ENCODE peak calls at places on chromosomes 13 and 19, in eight cellular contexts. G, S, B, R, F, L, X and P are unnamed samples.

GRCh38 chr19:16039545-16039944 is 36.8 kb upstream of the TPM4 start:
- DNase-seq in G (no peak), S (no peak), B (no peak), R (no peak), F (no peak), L (no peak), X (no peak), P (no peak)

GRCh38 chr13:34174671-34175145 is 356.8 kb downstream of the RFC3 start:
- DNase-seq in G (no peak), S (peak; percentile 47), B (no peak), R (no peak), F (no peak), L (no peak), X (no peak), P (no peak)

GRCh38 chr19:45117167-45117594 is 24.2 kb downstream of the PPP1R37 start:
- DNase-seq in G (no peak), S (no peak), B (no peak), R (peak; percentile 78), F (no peak), L (no peak), X (no peak), P (no peak)

GRCh38 chr13:80716610-80717081 is 375.7 kb upstream of the SPRY2 start:
- DNase-seq in G (no peak), S (no peak), B (no peak), R (no peak), F (no peak), L (no peak), X (no peak), P (no peak)

GRCh38 chr19:33399745-33400681 is 26.5 kb downstream of the CEBPG start:
- DNase-seq in G (no peak), S (no peak), B (peak; percentile 55), R (no peak), F (no peak), L (no peak), X (no peak), P (no peak)

GRCh38 chr13:84902243-84902642 is 897.0 kb downstream of the SLITRK6 start:
- DNase-seq in G (no peak), S (no peak), B (no peak), R (no peak), F (no peak), L (no peak), X (no peak), P (no peak)

GRCh38 chr13:43054803-43055802 is 31.7 kb downstream of the DNAJC15 start:
- DNase-seq in G (no peak), S (peak; percentile 79), B (no peak), R (peak; percentile 46), F (no peak), L (no peak), X (no peak), P (no peak)

GRCh38 chr13:107753748-107754147 is 461.6 kb downstream of the LIG4 start:
- DNase-seq in G (no peak), S (no peak), B (no peak), R (no peak), F (no peak), L (no peak), X (no peak), P (no peak)

GRCh38 chr19:14114854-14115253 is 2.7 kb downstream of the PRKACA start:
- DNase-seq in G (no peak), S (peak; percentile 57), B (no peak), R (peak; percentile 51), F (peak; percentile 38), L (no peak), X (peak; percentile 67), P (peak; percentile 48)

GRCh38 chr13:73167046-73167820 is 108.4 kb downstream of the KLF5 start:
- DNase-seq in G (peak; percentile 46), S (no peak), B (no peak), R (no peak), F (no peak), L (no peak), X (no peak), P (no peak)

GRCh38 chr13:112838038-112838965 is 130.7 kb upstream of the MCF2L start:
- DNase-seq in G (no peak), S (no peak), B (no peak), R (no peak), F (no peak), L (no peak), X (no peak), P (no peak)

DNA sequence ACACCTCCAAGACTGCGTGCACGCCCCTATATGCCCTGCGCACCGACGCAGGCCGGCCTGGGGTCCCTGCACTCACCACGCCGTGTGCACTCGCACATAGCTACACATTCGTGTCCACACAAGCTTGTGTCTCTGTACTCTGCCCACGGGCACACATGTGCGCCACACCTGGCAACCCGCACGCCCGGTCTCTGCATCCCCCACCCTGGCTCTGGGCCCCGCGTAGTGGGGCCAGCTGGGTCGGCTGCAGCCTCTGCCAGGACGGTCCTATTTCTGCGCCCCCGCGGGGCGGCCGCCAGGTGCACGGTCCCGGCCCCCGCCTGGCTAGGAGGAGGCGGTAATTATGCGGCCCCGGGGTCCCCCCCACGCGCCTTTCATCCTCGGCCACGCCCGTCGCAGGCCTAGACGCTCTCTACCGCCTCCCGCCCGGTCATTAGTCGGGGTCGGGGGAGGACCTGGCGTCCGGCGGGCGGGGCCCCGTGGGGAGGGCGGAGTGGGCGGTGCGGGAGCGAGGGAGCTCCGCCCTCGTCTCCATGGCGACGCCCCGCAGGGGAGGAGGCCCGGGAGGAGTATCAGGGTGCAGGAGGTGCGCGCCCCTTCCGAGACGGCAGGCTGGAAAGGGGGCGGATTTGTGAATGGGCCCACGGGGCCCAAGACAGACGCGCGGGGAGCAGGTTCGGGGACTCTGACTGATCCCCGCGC is 2.9 kb upstream of the CIRBP start:
- DNase-seq in G (no peak), S (peak; percentile 98), B (peak; percentile 97), R (peak; percentile 91), F (peak; percentile 89), L (no peak), X (peak; percentile 90), P (peak; percentile 90)
- TF ChIP-seq CTCF in G (no peak), S (no peak), B (no peak), R (no peak), F (no peak), L (no peak), X (no peak), P (no peak)

GRCh38 chr13:95745289-95745688 is 68.3 kb downstream of the DNAJC3 start:
- DNase-seq in G (no peak), S (no peak), B (no peak), R (no peak), F (no peak), L (no peak), X (no peak), P (no peak)

GRCh38 chr13:95743192-95743591 is 66.3 kb downstream of the DNAJC3 start:
- DNase-seq in G (no peak), S (no peak), B (no peak), R (no peak), F (no peak), L (no peak), X (no peak), P (no peak)

GRCh38 chr13:95741584-95742563 is 64.9 kb downstream of the DNAJC3 start:
- DNase-seq in G (no peak), S (no peak), B (no peak), R (no peak), F (no peak), L (no peak), X (no peak), P (no peak)

GRCh38 chr13:95749545-95749944 is 72.6 kb downstream of the DNAJC3 start:
- DNase-seq in G (no peak), S (no peak), B (no peak), R (no peak), F (no peak), L (no peak), X (no peak), P (no peak)

DNA sequence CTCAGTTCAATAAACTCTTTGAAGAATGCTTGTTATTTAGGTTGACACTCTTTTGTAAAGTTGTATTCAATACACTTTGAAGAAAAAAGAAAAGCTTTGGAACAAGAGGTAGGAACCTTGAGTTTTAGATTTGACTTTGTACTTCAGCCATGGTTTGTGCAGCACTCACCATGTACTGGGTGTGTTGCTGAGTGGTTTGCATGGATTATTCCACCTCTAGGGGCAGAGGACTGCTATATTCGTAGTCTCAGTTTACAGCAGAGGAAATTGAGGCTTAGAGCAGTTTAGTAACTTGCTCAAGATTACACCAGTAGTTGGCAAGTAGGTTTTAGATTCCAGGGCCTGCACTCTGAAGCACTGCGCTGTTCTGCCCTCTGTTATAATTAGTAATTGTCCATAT is 68.8 kb downstream of the DNAJC3 start:
- DNase-seq in G (no peak), S (no peak), B (no peak), R (no peak), F (no peak), L (no peak), X (no peak), P (no peak)
- TF ChIP-seq CTCF in G (peak; percentile 11), S (peak; percentile 15), B (no peak), R (peak; percentile 59), F (no peak), L (no peak), X (no peak), P (no peak)

GRCh38 chr13:35957996-35958395 is 173.2 kb downstream of the DCLK1 start:
- DNase-seq in G (no peak), S (no peak), B (no peak), R (no peak), F (no peak), L (no peak), X (no peak), P (no peak)

GRCh38 chr13:35961002-35961401 is 170.2 kb downstream of the DCLK1 start:
- DNase-seq in G (no peak), S (no peak), B (no peak), R (no peak), F (no peak), L (no peak), X (no peak), P (no peak)

GRCh38 chr13:35963982-35964665 is 167.1 kb downstream of the DCLK1 start:
- DNase-seq in G (no peak), S (no peak), B (no peak), R (no peak), F (no peak), L (no peak), X (no peak), P (no peak)

GRCh38 chr13:35964764-35965163 is 166.4 kb downstream of the DCLK1 start:
- DNase-seq in G (peak; percentile 54), S (peak; percentile 86), B (no peak), R (no peak), F (no peak), L (no peak), X (no peak), P (no peak)

GRCh38 chr13:35961461-35962220 is 169.5 kb downstream of the DCLK1 start:
- DNase-seq in G (no peak), S (peak; percentile 21), B (no peak), R (no peak), F (no peak), L (no peak), X (no peak), P (no peak)
- TF ChIP-seq CTCF in G (peak; percentile 21), S (no peak), B (no peak), R (no peak), F (no peak), L (no peak), X (peak; percentile 55), P (no peak)

DNA sequence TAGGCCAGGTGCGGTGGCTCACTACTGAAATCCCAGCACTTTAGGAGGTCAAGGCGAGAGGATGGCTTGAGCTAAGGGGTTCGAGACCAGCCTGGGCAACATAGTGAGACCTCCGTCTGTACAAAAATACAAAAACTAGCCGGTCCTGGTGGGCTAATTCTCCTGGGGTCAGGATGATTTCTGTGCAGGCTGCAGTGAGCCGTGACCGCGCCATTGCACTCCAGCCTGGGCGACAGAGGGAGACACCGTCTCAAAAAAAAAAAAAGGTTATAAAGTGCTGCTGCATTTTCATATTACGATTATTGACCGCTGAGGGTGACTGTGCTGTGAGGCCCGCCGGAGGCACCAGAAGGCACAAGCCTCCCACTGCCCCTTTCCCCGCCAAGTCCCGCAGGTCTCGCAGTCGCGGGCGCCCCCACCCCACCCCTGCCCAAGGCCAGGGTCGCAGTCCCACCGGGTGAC is 477 bp upstream of the PLEKHF1 start:
- DNase-seq in G (no peak), S (no peak), B (no peak), R (no peak), F (no peak), L (no peak), X (no peak), P (no peak)
- TF ChIP-seq CTCF in G (no peak), S (no peak), B (peak; percentile 2), R (peak; percentile 1), F (peak; percentile 20), L (no peak), X (peak; percentile 45), P (no peak)